ENCODE peak calls at places on chromosome 22, in five cellular contexts. J is CD8-positive, alpha-beta memory T cell; I is psoas muscle; Y is cardiac muscle cell; X is IMR-90. U is an unnamed sample.

GRCh38 chr22:41772198-41772597 is 28.3 kb upstream of the CCDC134 start:
- DNase-seq in X (no peak), I (no peak), J (no peak), Y (no peak), U (no peak)

GRCh38 chr22:23306438-23306921 is 126.2 kb downstream of the BCR start:
- DNase-seq in Y (no peak), J (no peak), X (peak), I (no peak), U (no peak)

GRCh38 chr22:40654522-40655167 is 18.1 kb upstream of the MRTFA start:
- DNase-seq in Y (no peak), I (peak), X (peak), J (no peak), U (peak)

GRCh38 chr22:40511604-40512003 is 124.9 kb downstream of the MRTFA start:
- DNase-seq in X (no peak), I (peak), J (no peak), Y (no peak), U (no peak)

GRCh38 chr22:46312056-46312455 is 15.4 kb downstream of the GTSE1 start:
- DNase-seq in X (no peak), I (no peak), Y (no peak), J (no peak), U (no peak)

GRCh38 chr22:33210129-33210784 is 152.1 kb upstream of the SYN3 start:
- DNase-seq in Y (peak), J (no peak), X (peak), I (no peak), U (no peak)

GRCh38 chr22:46377566-46378498 is 42.3 kb downstream of the TRMU start:
- DNase-seq in X (no peak), Y (peak), J (no peak), I (no peak), U (no peak)

GRCh38 chr22:19138217-19139000 is 6.0 kb downstream of the ESS2 start:
- DNase-seq in X (no peak), Y (no peak), J (no peak), I (no peak), U (no peak)

GRCh38 chr22:50687829-50688228 is 15.2 kb downstream of the SHANK3 start:
- DNase-seq in Y (no peak), X (no peak), J (no peak), I (no peak), U (no peak)

GRCh38 chr22:49586873-49587272 is 240.8 kb downstream of the BRD1 start:
- DNase-seq in I (no peak), X (no peak), J (no peak), Y (no peak), U (no peak)

DNA sequence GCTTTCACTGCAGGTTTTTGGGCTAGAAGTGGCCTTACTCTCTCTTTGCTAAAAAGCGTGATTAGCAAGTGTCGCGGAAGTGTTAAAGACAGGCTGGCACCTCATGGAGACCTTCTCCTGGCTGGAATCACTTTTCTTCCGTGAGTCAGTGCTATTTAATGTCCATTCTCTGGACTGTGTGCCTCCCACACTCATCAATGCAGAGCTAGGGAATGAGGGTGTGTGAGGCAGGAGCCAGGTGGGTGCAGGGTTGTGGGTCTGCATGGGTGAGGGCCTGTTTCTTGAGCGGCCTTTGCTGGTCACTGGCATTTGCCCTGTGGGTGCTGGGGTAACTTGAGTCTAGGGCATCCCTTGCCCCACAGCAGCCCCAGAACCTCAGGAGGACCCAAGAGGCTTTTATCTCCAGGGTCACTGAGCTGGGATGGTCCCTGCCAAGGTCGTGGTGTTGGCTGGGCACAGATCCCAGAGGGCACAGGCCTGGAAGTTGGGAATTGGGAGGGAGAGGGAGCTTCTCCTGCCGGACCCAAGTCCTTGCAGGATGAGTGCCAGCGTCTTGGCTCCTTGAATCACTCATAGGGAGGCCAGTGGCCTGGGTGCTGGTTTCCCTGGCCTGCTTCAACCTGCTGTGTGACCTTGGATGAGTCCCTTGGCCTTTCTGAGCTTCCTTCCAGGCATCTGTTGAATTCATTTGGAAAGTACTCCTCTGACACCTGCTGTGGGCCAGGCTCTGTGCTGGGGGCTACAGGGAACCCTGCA is 30.0 kb downstream of the KIAA1671 start:
- DNase-seq in Y (no peak), I (no peak), X (no peak), J (no peak), U (no peak)
- H3K27ac ChIP-seq in Y (peak), I (peak), X (no peak), J (no peak), U (peak)

GRCh38 chr22:38870791-38871359 is 1.1 kb downstream of the CBX6 start:
- DNase-seq in X (no peak), Y (no peak), J (no peak), I (no peak), U (no peak)
- H3K27ac ChIP-seq in X (peak), Y (peak), J (peak), I (peak), U (peak)

DNA sequence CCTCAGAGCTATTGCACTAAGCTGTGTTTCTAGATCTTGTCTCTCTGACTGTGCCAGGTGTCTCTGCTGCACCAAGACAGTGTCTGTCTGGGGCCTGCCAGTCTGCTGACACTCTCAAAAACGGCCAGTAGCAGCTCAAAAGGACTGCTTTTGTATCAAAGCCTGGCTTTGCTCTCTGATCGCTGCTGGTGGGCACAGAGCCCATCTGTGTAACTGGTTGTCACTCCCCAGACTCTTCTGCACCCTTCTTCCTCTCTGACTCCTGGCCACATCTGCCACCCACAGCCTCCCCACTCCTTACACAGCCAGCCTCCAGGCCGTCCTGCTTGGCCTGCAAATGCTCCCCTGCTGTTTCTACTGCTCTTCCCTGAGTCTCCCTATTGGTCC is 26.5 kb downstream of the MED15 start:
- DNase-seq in Y (no peak), J (no peak), X (no peak), I (no peak), U (no peak)
- H3K27ac ChIP-seq in Y (peak), J (no peak), X (peak), I (peak), U (peak)

GRCh38 chr22:43038325-43038724 is 23.4 kb upstream of the PACSIN2 start:
- DNase-seq in J (no peak), X (no peak), I (no peak), Y (no peak), U (no peak)
- H3K27ac ChIP-seq in J (no peak), X (no peak), I (no peak), Y (no peak), U (no peak)

DNA sequence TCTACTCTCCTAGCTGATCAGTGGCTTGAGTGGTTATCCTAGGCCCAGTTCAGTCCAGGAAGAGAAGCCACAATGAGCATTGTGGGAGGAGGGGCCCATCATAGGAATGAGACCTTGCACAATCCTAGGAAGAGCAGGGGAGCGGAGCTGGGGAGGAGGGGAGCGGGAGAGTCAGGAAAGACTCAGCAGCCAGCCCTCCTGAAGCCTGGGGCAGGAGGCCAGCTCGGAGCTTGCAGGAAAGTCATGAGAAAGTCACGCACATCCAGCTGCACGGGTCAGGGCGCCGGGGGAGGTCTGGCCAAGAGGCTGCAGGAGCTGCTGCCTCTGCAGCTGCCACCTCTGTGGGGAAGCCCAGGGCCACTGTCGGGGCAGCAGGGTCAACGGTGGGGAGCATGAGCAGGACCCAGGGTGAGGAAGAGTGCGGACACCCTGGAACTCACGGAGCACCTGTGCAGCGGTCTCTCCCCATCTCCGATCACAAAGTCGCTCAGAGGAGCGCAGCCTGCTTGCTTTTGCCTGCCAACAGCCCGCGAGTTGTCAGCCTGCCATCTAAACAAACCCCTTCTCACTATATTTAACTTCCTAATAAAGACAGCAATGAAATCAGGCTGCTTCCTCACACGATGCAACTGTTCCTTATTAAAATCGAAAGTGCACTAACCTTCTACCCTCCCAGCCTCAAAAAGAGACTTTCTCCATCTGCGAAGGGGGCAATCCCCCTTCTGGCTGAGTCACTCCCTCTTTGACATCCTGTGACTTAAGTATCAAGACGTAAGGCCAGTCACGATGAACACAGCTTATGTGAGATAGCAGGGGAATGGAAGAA is 52.8 kb upstream of the RTL6 start:
- DNase-seq in I (peak), X (peak), Y (no peak), J (no peak), U (no peak)
- H3K27ac ChIP-seq in I (no peak), X (peak), Y (no peak), J (no peak), U (no peak)

U was measured in caudate nucleus.